ENCODE peak calls at places on chromosomes 7 and 10, in five cellular contexts. L is ecto neural progenitor cell, X is GDM1, A is epithelial cell of prostate, W is lung. V is an unnamed sample.

GRCh38 chr7:71486856-71487628 is 355.1 kb downstream of the GALNT17 start:
- DNase-seq in A (no peak), L (no peak), W (no peak), X (no peak), V (no peak)

GRCh38 chr7:79489371-79489770 is 35.9 kb upstream of the MAGI2 start:
- DNase-seq in X (no peak), L (no peak), W (no peak), A (no peak), V (no peak)

GRCh38 chr10:80455461-80456345 is 1.6 kb downstream of the TSPAN14 start:
- DNase-seq in X (no peak), A (no peak), L (no peak), W (no peak), V (no peak)

GRCh38 chr10:123554656-123555055 is 111.5 kb upstream of the GPR26 start:
- DNase-seq in X (no peak), A (no peak), L (no peak), W (peak), V (no peak)

GRCh38 chr7:156614434-156615264 is 25.9 kb upstream of the RNF32 start:
- DNase-seq in L (no peak), A (no peak), X (no peak), W (no peak), V (no peak)

GRCh38 chr10:43304687-43305333 is 37.9 kb upstream of the RASGEF1A start:
- DNase-seq in L (peak), X (no peak), W (peak), A (no peak), V (no peak)

GRCh38 chr7:36795451-36796021 is 71.2 kb upstream of the AOAH start:
- DNase-seq in W (no peak), L (no peak), A (peak), X (no peak), V (peak)

GRCh38 chr10:116398224-116398623 is 29.4 kb upstream of the PNLIPRP3 start:
- DNase-seq in X (no peak), A (no peak), L (no peak), W (no peak), V (no peak)

GRCh38 chr10:51422311-51423120 is 276.9 kb downstream of the CSTF2T start:
- DNase-seq in W (peak), L (peak), X (peak), A (no peak), V (peak)

GRCh38 chr10:99709480-99710229 is 22.3 kb downstream of the COX15 start:
- DNase-seq in L (no peak), A (peak), W (no peak), X (no peak), V (peak)

GRCh38 chr10:45444976-45445898 is 71.2 kb downstream of the ALOX5 start:
- DNase-seq in W (no peak), X (no peak), L (no peak), A (no peak), V (no peak)

GRCh38 chr7:100407285-100408180 is 21.0 kb downstream of the ZCWPW1 start:
- DNase-seq in A (peak), W (no peak), X (peak), L (no peak), V (peak)

GRCh38 chr10:103184615-103185014 is 8.5 kb downstream of the NT5C2 start:
- DNase-seq in X (no peak), A (no peak), L (no peak), W (no peak), V (peak)

GRCh38 chr7:1663243-1663642 is 6.8 kb upstream of the ELFN1 start:
- DNase-seq in L (no peak), W (no peak), X (no peak), A (no peak), V (no peak)

GRCh38 chr7:99224263-99224947 is 16.5 kb upstream of the KPNA7 start:
- DNase-seq in W (no peak), A (peak), L (no peak), X (no peak), V (peak)

GRCh38 chr10:38143587-38143986 is 49.5 kb downstream of the ZNF37A start:
- DNase-seq in X (no peak), W (no peak), A (no peak), L (no peak), V (no peak)

GRCh38 chr7:2230882-2231281 is 1.9 kb downstream of the MAD1L1 start:
- DNase-seq in W (no peak), X (no peak), L (no peak), A (no peak), V (no peak)

GRCh38 chr7:137122145-137122544 is 221.4 kb downstream of the PTN start:
- DNase-seq in X (no peak), A (no peak), W (no peak), L (no peak), V (no peak)

GRCh38 chr7:135247746-135248471 is 14.3 kb downstream of the STRA8 start:
- DNase-seq in A (no peak), W (no peak), X (no peak), L (peak), V (no peak)

GRCh38 chr7:96093435-96093834 is 228.5 kb downstream of the SLC25A13 start:
- DNase-seq in A (no peak), X (no peak), W (no peak), L (no peak), V (peak)

GRCh38 chr7:157540020-157540419 is 203.2 kb downstream of the DNAJB6 start:
- DNase-seq in A (no peak), X (no peak), W (no peak), L (no peak), V (no peak)

GRCh38 chr7:70949862-70950261 is 182.1 kb upstream of the GALNT17 start:
- DNase-seq in X (no peak), L (no peak), W (no peak), A (no peak), V (no peak)

GRCh38 chr7:43884617-43885016 is 15.3 kb upstream of the MRPS24 start:
- DNase-seq in W (no peak), A (no peak), X (no peak), L (no peak), V (no peak)

GRCh38 chr10:51244308-51244707 is 170.0 kb downstream of the PRKG1 start:
- DNase-seq in X (no peak), A (no peak), W (no peak), L (no peak), V (no peak)

GRCh38 chr10:70528726-70529362 is 50.3 kb downstream of the PALD1 start:
- DNase-seq in X (peak), A (no peak), W (no peak), L (no peak), V (no peak)

GRCh38 chr10:23314835-23315239 is 29.8 kb downstream of the C10orf67 start:
- DNase-seq in X (peak), L (no peak), A (peak), W (peak), V (peak)

GRCh38 chr10:58184120-58184670 is 83.5 kb downstream of the IPMK start:
- DNase-seq in A (no peak), L (no peak), W (no peak), X (no peak), V (no peak)